ENCODE peak calls at places on chromosomes 3 and 15, in four cellular contexts. L is fibroblast of lung, P is PC-9, K is GM20000. W is an unnamed sample.

GRCh38 chr15:68431037-68431791 is 749 bp downstream of the ITGA11 start:
- DNase-seq in L (no peak), P (no peak), K (no peak), W (peak)

GRCh38 chr3:52895416-52895815 is 1.9 kb downstream of the STIMATE start:
- DNase-seq in L (no peak), P (no peak), K (no peak), W (no peak)

GRCh38 chr3:30548605-30549004 is 57.8 kb upstream of the TGFBR2 start:
- DNase-seq in L (no peak), P (no peak), K (no peak), W (no peak)

GRCh38 chr15:83491486-83491885 is 44.3 kb downstream of the SH3GL3 start:
- DNase-seq in L (no peak), P (no peak), K (no peak), W (no peak)

GRCh38 chr3:109346770-109347295 is 9.5 kb upstream of the DPPA4 start:
- DNase-seq in L (peak), P (no peak), K (no peak), W (no peak)

GRCh38 chr3:62355703-62356102 is 17.6 kb downstream of the FEZF2 start:
- DNase-seq in L (no peak), P (no peak), K (no peak), W (no peak)

GRCh38 chr15:95944856-95945255 is 385.6 kb upstream of the NR2F2 start:
- DNase-seq in L (no peak), P (no peak), K (no peak), W (no peak)

GRCh38 chr3:2628117-2628516 is 482.1 kb downstream of the IL5RA start:
- DNase-seq in L (no peak), P (no peak), K (no peak), W (no peak)

GRCh38 chr3:52771334-52771681 is 568 bp upstream of the NEK4 start:
- DNase-seq in L (no peak), P (no peak), K (no peak), W (no peak)

GRCh38 chr15:75061272-75061671 is 37.9 kb downstream of the PPCDC start:
- DNase-seq in L (peak), P (no peak), K (peak), W (no peak)

GRCh38 chr15:90337256-90337655 is 14.8 kb upstream of the ZNF774 start:
- DNase-seq in L (no peak), P (no peak), K (no peak), W (no peak)

GRCh38 chr15:68220489-68220888 is 9.0 kb downstream of the CLN6 start:
- DNase-seq in L (no peak), P (no peak), K (no peak), W (no peak)

GRCh38 chr3:171184372-171184771 is 157.9 kb upstream of the SLC2A2 start:
- DNase-seq in L (no peak), P (no peak), K (peak), W (no peak)

GRCh38 chr3:171185959-171186358 is 159.4 kb upstream of the SLC2A2 start:
- DNase-seq in L (no peak), P (no peak), K (no peak), W (no peak)

GRCh38 chr3:171181907-171182690 is 155.6 kb upstream of the SLC2A2 start:
- DNase-seq in L (peak), P (no peak), K (no peak), W (no peak)

GRCh38 chr3:171185359-171185758 is 158.8 kb upstream of the SLC2A2 start:
- DNase-seq in L (no peak), P (no peak), K (no peak), W (no peak)

DNA sequence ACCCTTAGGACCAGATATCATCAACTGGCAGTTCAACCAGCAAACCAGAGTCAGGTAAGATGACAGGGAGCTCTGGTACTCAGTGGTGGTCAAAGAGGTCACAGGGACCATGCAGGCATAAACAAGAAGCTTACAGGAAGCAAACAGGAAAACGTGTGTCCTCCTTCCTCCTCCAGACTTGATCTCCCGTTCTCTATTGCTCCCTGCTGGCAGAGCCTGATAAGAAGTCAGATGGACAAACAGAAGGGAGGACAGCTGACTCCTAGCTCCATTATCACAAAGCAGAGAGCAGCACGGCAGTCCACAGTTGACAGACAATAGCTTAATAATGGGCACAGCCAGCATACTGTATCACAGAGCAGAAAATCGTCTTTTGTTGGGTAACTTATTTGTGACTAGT is 156.5 kb upstream of the SLC2A2 start:
- DNase-seq in L (peak), P (no peak), K (no peak), W (no peak)
- TF ChIP-seq CTCF in L (no peak), P (no peak), K (no peak), W (peak)

GRCh38 chr3:186790261-186790981 is 7.0 kb downstream of the EIF4A2 start:
- DNase-seq in L (peak), P (peak), K (no peak), W (no peak)
- TF ChIP-seq CTCF in L (no peak), P (no peak), K (no peak), W (no peak)

GRCh38 chr3:149352556-149352955 is 19.1 kb upstream of the TM4SF18 start:
- DNase-seq in L (peak), P (peak), K (peak), W (peak)
- TF ChIP-seq CTCF in L (peak), P (peak), K (peak), W (peak)

GRCh38 chr3:117903226-117903625 is 1131.4 kb downstream of the IGSF11 start:
- DNase-seq in L (peak), P (no peak), K (no peak), W (no peak)
- TF ChIP-seq CTCF in L (no peak), P (no peak), K (no peak), W (no peak)

GRCh38 chr15:98731712-98732450 is 83.5 kb downstream of the IGF1R start:
- DNase-seq in L (no peak), P (no peak), K (no peak), W (no peak)
- TF ChIP-seq CTCF in L (no peak), P (no peak), K (no peak), W (no peak)

GRCh38 chr15:88428053-88428452 is 39.1 kb downstream of the MRPL46 start:
- DNase-seq in L (no peak), P (no peak), K (no peak), W (no peak)
- TF ChIP-seq CTCF in L (no peak), P (no peak), K (no peak), W (no peak)

GRCh38 chr3:141682921-141683320 is 55.2 kb upstream of the RNF7 start:
- DNase-seq in L (no peak), P (no peak), K (no peak), W (no peak)
- TF ChIP-seq CTCF in L (no peak), P (no peak), K (no peak), W (no peak)

DNA sequence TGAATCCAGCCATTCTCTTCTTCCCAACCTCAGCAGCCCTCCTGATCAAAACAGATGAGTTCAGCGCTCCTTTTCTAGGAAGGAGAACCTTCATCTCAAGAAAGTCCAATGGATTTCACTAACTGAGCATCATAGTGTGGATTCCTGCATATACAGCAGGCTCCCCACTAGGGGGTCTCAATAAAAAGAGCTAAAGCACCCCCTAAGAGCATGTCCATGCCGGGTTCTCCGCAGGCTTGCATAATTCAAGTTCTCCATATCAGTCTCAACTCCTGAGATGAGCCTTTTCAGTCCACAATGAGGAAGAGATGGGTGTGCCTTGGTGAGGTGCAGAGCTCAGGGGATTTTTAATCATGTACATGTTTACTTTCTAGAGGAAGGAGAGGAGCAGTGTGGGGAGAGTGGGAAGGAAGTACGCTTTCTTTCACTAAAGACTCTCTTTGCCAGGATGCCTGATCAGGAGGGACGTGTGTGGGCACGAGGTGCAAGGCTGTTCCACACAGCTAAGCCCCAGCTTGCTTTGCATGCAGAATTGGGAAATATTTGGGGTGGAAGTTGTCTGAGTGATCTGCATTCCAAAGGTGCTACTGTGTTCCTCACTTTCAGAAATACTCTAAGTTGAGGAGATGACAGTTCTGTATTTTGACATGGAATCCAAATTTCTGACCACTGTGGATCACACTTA is 563.5 kb downstream of the OCA2 start:
- DNase-seq in L (no peak), P (no peak), K (no peak), W (no peak)
- TF ChIP-seq CTCF in L (no peak), P (no peak), K (no peak), W (no peak)

GRCh38 chr3:160758929-160759577 is 3.0 kb downstream of the PPM1L start:
- DNase-seq in L (no peak), P (no peak), K (no peak), W (no peak)
- TF ChIP-seq CTCF in L (no peak), P (no peak), K (no peak), W (no peak)

GRCh38 chr3:29349049-29349448 is 68.2 kb downstream of the RBMS3 start:
- DNase-seq in L (no peak), P (no peak), K (no peak), W (no peak)

GRCh38 chr3:29348311-29348710 is 67.4 kb downstream of the RBMS3 start:
- DNase-seq in L (no peak), P (no peak), K (no peak), W (no peak)

GRCh38 chr3:29356062-29356461 is 75.2 kb downstream of the RBMS3 start:
- DNase-seq in L (no peak), P (no peak), K (no peak), W (no peak)

GRCh38 chr3:29354894-29355293 is 74.0 kb downstream of the RBMS3 start:
- DNase-seq in L (no peak), P (no peak), K (no peak), W (no peak)

DNA sequence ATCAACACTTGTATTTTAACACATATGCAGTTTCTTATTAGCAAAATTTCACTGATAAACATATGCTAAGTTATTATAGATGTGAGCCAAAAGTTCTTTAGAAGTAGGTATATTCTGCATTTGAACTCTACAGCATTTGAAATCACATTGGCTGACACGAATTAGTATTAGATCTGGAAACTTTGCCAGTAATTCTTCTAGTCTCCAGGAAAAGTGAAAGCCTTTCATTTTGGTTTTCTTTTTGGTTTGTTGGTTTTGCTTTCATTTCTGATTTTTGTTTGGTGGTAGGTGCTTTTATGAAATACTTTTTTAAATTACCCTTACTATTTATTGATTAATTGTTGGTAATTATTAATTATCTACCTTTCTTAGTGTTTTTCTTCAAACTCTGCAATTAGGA is 72.9 kb downstream of the RBMS3 start:
- DNase-seq in L (peak), P (no peak), K (no peak), W (no peak)
- TF ChIP-seq CTCF in L (no peak), P (no peak), K (no peak), W (no peak)